ENCODE peak calls at places on chromosomes 1 and 21, in ten cellular contexts. K is colonic mucosa, S is activated T-cell treated with anti-CD3 and anti-CD28 coated beads for 1 hour, O is WTC11, X is NCI-H748 treated with DMSO at 0.1 percent for 48 hours, N is glomerular endothelial cell, P is skeletal muscle cell, A is head of caudate nucleus, F is cardiac muscle cell, D is NCI-H510A. T is an unnamed sample.

GRCh38 chr1:35287807-35288640 is 19.5 kb downstream of the ZMYM4 start:
- DNase-seq in K (no peak), S (no peak), O (no peak), X (no peak), N (no peak), P (no peak), A (no peak), F (no peak), D (no peak), T (no peak)

GRCh38 chr21:41634858-41635257 is 126.9 kb upstream of the TMPRSS2 start:
- DNase-seq in K (no peak), S (no peak), O (no peak), X (no peak), N (no peak), P (peak; percentile 54), A (no peak), F (no peak), D (no peak), T (no peak)

GRCh38 chr21:44710756-44711326 is 531 bp downstream of the TSPEAR start:
- DNase-seq in K (no peak), S (no peak), O (peak; percentile 59), X (peak; percentile 64), N (no peak), P (no peak), A (no peak), F (no peak), D (peak; percentile 96), T (peak; percentile 95)

GRCh38 chr1:3684031-3684430 is 31.7 kb downstream of the TP73 start:
- DNase-seq in K (no peak), S (no peak), O (peak; percentile 88), X (no peak), N (no peak), P (no peak), A (no peak), F (peak; percentile 56), D (no peak), T (no peak)

GRCh38 chr1:204261746-204262505 is 48.1 kb upstream of the GOLT1A start:
- DNase-seq in K (no peak), S (no peak), O (no peak), X (no peak), N (no peak), P (peak; percentile 43), A (no peak), F (no peak), D (no peak), T (no peak)

GRCh38 chr1:7299994-7300393 is 471.1 kb upstream of the VAMP3 start:
- DNase-seq in K (peak; percentile 16), S (no peak), O (no peak), X (no peak), N (no peak), P (peak; percentile 76), A (no peak), F (no peak), D (no peak), T (no peak)

GRCh38 chr1:183551924-183552323 is 38.3 kb downstream of the NCF2 start:
- DNase-seq in K (no peak), S (no peak), O (no peak), X (no peak), N (no peak), P (no peak), A (no peak), F (no peak), D (no peak), T (no peak)

GRCh38 chr1:91011726-91012125 is 10.1 kb downstream of the ZNF644 start:
- DNase-seq in K (no peak), S (no peak), O (no peak), X (no peak), N (no peak), P (peak; percentile 12), A (no peak), F (no peak), D (no peak), T (no peak)

GRCh38 chr21:44065428-44065827 is 41.8 kb upstream of the PWP2 start:
- DNase-seq in K (no peak), S (peak; percentile 50), O (no peak), X (no peak), N (no peak), P (peak; percentile 36), A (no peak), F (no peak), D (no peak), T (no peak)